ENCODE peak calls at places on chromosomes 6 and 20, in seven cellular contexts. One of them, this sample, is unnamed.

GRCh38 chr6:41636803-41637178 is 1.5 kb upstream of the MDFI start:
- DNase-seq in IMR-90: no peak
- DNase-seq in occipital lobe: no peak
- DNase-seq in cardiac fibroblast: peak
- DNase-seq in CD8-positive, alpha-beta T cell: no peak
- DNase-seq in activated CD4-positive, alpha-beta T cell treated with anti-CD3 and anti-CD28 coated beads, Interleukin-2, amount 50 U/mL, for 1 hour: no peak
- DNase-seq in naive B cell: no peak
- DNase-seq in this sample: peak

GRCh38 chr6:160333841-160334240 is 14.3 kb upstream of the SLC22A3 start:
- DNase-seq in IMR-90: no peak
- DNase-seq in occipital lobe: no peak
- DNase-seq in cardiac fibroblast: no peak
- DNase-seq in CD8-positive, alpha-beta T cell: no peak
- DNase-seq in activated CD4-positive, alpha-beta T cell treated with anti-CD3 and anti-CD28 coated beads, Interleukin-2, amount 50 U/mL, for 1 hour: no peak
- DNase-seq in naive B cell: no peak
- DNase-seq in this sample: no peak

GRCh38 chr6:108945686-108946158 is 97.5 kb downstream of the ARMC2 start:
- DNase-seq in IMR-90: no peak
- DNase-seq in occipital lobe: peak
- DNase-seq in cardiac fibroblast: peak
- DNase-seq in CD8-positive, alpha-beta T cell: no peak
- DNase-seq in activated CD4-positive, alpha-beta T cell treated with anti-CD3 and anti-CD28 coated beads, Interleukin-2, amount 50 U/mL, for 1 hour: no peak
- DNase-seq in naive B cell: no peak
- DNase-seq in this sample: no peak

GRCh38 chr6:11381801-11382513 is 149.5 kb upstream of the NEDD9 start:
- DNase-seq in IMR-90: no peak
- DNase-seq in occipital lobe: no peak
- DNase-seq in cardiac fibroblast: no peak
- DNase-seq in CD8-positive, alpha-beta T cell: peak
- DNase-seq in activated CD4-positive, alpha-beta T cell treated with anti-CD3 and anti-CD28 coated beads, Interleukin-2, amount 50 U/mL, for 1 hour: peak
- DNase-seq in naive B cell: peak
- DNase-seq in this sample: no peak

GRCh38 chr20:23264545-23264944 is 86.0 kb upstream of the NXT1 start:
- DNase-seq in IMR-90: no peak
- DNase-seq in occipital lobe: no peak
- DNase-seq in cardiac fibroblast: no peak
- DNase-seq in CD8-positive, alpha-beta T cell: no peak
- DNase-seq in activated CD4-positive, alpha-beta T cell treated with anti-CD3 and anti-CD28 coated beads, Interleukin-2, amount 50 U/mL, for 1 hour: no peak
- DNase-seq in naive B cell: no peak
- DNase-seq in this sample: no peak

GRCh38 chr6:82118150-82118562 is 129.4 kb downstream of the IBTK start:
- DNase-seq in IMR-90: no peak
- DNase-seq in occipital lobe: no peak
- DNase-seq in cardiac fibroblast: peak
- DNase-seq in CD8-positive, alpha-beta T cell: no peak
- DNase-seq in activated CD4-positive, alpha-beta T cell treated with anti-CD3 and anti-CD28 coated beads, Interleukin-2, amount 50 U/mL, for 1 hour: no peak
- DNase-seq in naive B cell: no peak
- DNase-seq in this sample: no peak

GRCh38 chr6:104540743-104541142 is 319.0 kb downstream of the HACE1 start:
- DNase-seq in IMR-90: peak
- DNase-seq in occipital lobe: no peak
- DNase-seq in cardiac fibroblast: peak
- DNase-seq in CD8-positive, alpha-beta T cell: no peak
- DNase-seq in activated CD4-positive, alpha-beta T cell treated with anti-CD3 and anti-CD28 coated beads, Interleukin-2, amount 50 U/mL, for 1 hour: no peak
- DNase-seq in naive B cell: no peak
- DNase-seq in this sample: peak

GRCh38 chr6:127945434-127946097 is 44.7 kb upstream of the THEMIS start:
- DNase-seq in IMR-90: no peak
- DNase-seq in occipital lobe: no peak
- DNase-seq in cardiac fibroblast: no peak
- DNase-seq in CD8-positive, alpha-beta T cell: no peak
- DNase-seq in activated CD4-positive, alpha-beta T cell treated with anti-CD3 and anti-CD28 coated beads, Interleukin-2, amount 50 U/mL, for 1 hour: no peak
- DNase-seq in naive B cell: no peak
- DNase-seq in this sample: no peak

GRCh38 chr6:118146584-118146983 is 239.5 kb downstream of the SLC35F1 start:
- DNase-seq in IMR-90: no peak
- DNase-seq in occipital lobe: no peak
- DNase-seq in cardiac fibroblast: no peak
- DNase-seq in CD8-positive, alpha-beta T cell: no peak
- DNase-seq in activated CD4-positive, alpha-beta T cell treated with anti-CD3 and anti-CD28 coated beads, Interleukin-2, amount 50 U/mL, for 1 hour: no peak
- DNase-seq in naive B cell: no peak
- DNase-seq in this sample: no peak